ENCODE peak calls at places on chromosomes 11 and 22, in nine cellular contexts. T is A549, Y is head of caudate nucleus, F is KBM-7, M is neural crest cell, N is body of pancreas, E is stromal cell of bone marrow, P is AG09309, G is activated B cell treated with CpG ODN at 0.5 μM for 24 hours. Q is an unnamed sample.

GRCh38 chr11:62680825-62681240 is 2.0 kb upstream of the UBXN1 start:
- DNase-seq in T (peak; percentile 88), Y (no peak), F (peak; percentile 72), M (no peak), N (peak; percentile 69), E (peak; percentile 88), P (no peak), G (no peak), Q (peak; percentile 78)

GRCh38 chr11:95922536-95923440 is 1.1 kb downstream of the MTMR2 start:
- DNase-seq in T (no peak), Y (no peak), F (peak; percentile 36), M (no peak), N (no peak), E (no peak), P (no peak), G (no peak), Q (no peak)

GRCh38 chr11:40290031-40290650 is 1169.3 kb downstream of the LRRC4C start:
- DNase-seq in T (no peak), Y (no peak), F (no peak), M (no peak), N (no peak), E (peak; percentile 27), P (no peak), G (no peak), Q (no peak)

GRCh38 chr22:22810018-22810427 is 77.6 kb upstream of the IGLL5 start:
- DNase-seq in T (peak; percentile 46), Y (peak; percentile 58), F (no peak), M (peak; percentile 59), N (peak; percentile 57), E (no peak), P (no peak), G (peak; percentile 60), Q (peak; percentile 54)

GRCh38 chr22:30277547-30278344 is 11.1 kb upstream of the OSM start:
- DNase-seq in T (no peak), Y (no peak), F (peak; percentile 57), M (no peak), N (no peak), E (peak; percentile 73), P (peak; percentile 78), G (no peak), Q (no peak)

GRCh38 chr11:124934862-124935547 is 842 bp downstream of the HEPACAM start:
- DNase-seq in T (peak; percentile 8), Y (no peak), F (no peak), M (no peak), N (no peak), E (no peak), P (peak; percentile 74), G (no peak), Q (no peak)

GRCh38 chr22:37195921-37196320 is 7.9 kb upstream of the C1QTNF6 start:
- DNase-seq in T (no peak), Y (no peak), F (no peak), M (no peak), N (no peak), E (no peak), P (no peak), G (no peak), Q (no peak)

GRCh38 chr11:88363566-88364169 is 26.1 kb upstream of the CTSC start:
- DNase-seq in T (no peak), Y (no peak), F (no peak), M (no peak), N (no peak), E (no peak), P (no peak), G (no peak), Q (no peak)

GRCh38 chr11:62141111-62142042 is 17.6 kb downstream of the INCENP start:
- DNase-seq in T (no peak), Y (peak; percentile 4), F (no peak), M (no peak), N (no peak), E (no peak), P (no peak), G (no peak), Q (peak; percentile 9)

GRCh38 chr22:36145881-36146280 is 14.7 kb downstream of the APOL3 start:
- DNase-seq in T (no peak), Y (no peak), F (no peak), M (no peak), N (no peak), E (no peak), P (no peak), G (no peak), Q (peak; percentile 48)

GRCh38 chr11:65429069-65429681 is 6.6 kb downstream of the NEAT1 start:
- DNase-seq in T (peak; percentile 84), Y (no peak), F (peak; percentile 83), M (no peak), N (peak; percentile 59), E (peak; percentile 64), P (peak; percentile 71), G (no peak), Q (peak; percentile 50)

GRCh38 chr11:91749231-91749630 is 475.4 kb upstream of the FAT3 start:
- DNase-seq in T (no peak), Y (no peak), F (no peak), M (no peak), N (no peak), E (no peak), P (no peak), G (no peak), Q (no peak)

GRCh38 chr11:44601471-44602370 is 36.3 kb downstream of the CD82 start:
- DNase-seq in T (no peak), Y (no peak), F (no peak), M (no peak), N (no peak), E (no peak), P (no peak), G (peak; percentile 73), Q (no peak)

GRCh38 chr22:40258463-40259046 is 80.8 kb downstream of the TNRC6B start:
- DNase-seq in T (peak; percentile 25), Y (no peak), F (no peak), M (no peak), N (no peak), E (no peak), P (no peak), G (no peak), Q (no peak)

GRCh38 chr22:33427461-33427860 is 369.3 kb upstream of the SYN3 start:
- DNase-seq in T (no peak), Y (no peak), F (no peak), M (no peak), N (no peak), E (peak; percentile 34), P (no peak), G (no peak), Q (no peak)

GRCh38 chr11:104891135-104891534 is 7.1 kb downstream of the CASP12 start:
- DNase-seq in T (no peak), Y (no peak), F (no peak), M (no peak), N (no peak), E (no peak), P (no peak), G (no peak), Q (no peak)

GRCh38 chr11:132792341-132793140 is 739.8 kb downstream of the OPCML start:
- DNase-seq in T (no peak), Y (no peak), F (no peak), M (no peak), N (no peak), E (no peak), P (no peak), G (no peak), Q (no peak)

GRCh38 chr11:69831985-69832384 is 12.8 kb upstream of the FGF3 start:
- DNase-seq in T (no peak), Y (no peak), F (no peak), M (no peak), N (no peak), E (no peak), P (no peak), G (no peak), Q (no peak)

GRCh38 chr11:111631666-111632039 is 29.4 kb downstream of the SIK2 start:
- DNase-seq in T (no peak), Y (no peak), F (no peak), M (no peak), N (no peak), E (peak; percentile 60), P (peak; percentile 63), G (no peak), Q (no peak)

GRCh38 chr22:24180316-24181087 is 785 bp upstream of the SUSD2 start:
- DNase-seq in T (no peak), Y (no peak), F (no peak), M (no peak), N (no peak), E (no peak), P (no peak), G (no peak), Q (no peak)

GRCh38 chr11:13859986-13860385 is 102.5 kb upstream of the SPON1 start:
- DNase-seq in T (no peak), Y (peak; percentile 25), F (no peak), M (no peak), N (no peak), E (no peak), P (no peak), G (no peak), Q (no peak)

GRCh38 chr22:45285431-45286058 is 796 bp downstream of the UPK3A start:
- DNase-seq in T (no peak), Y (no peak), F (no peak), M (no peak), N (no peak), E (no peak), P (no peak), G (no peak), Q (no peak)

GRCh38 chr11:6362868-6363678 is 27.2 kb upstream of the SMPD1 start:
- DNase-seq in T (peak; percentile 81), Y (peak; percentile 85), F (peak; percentile 72), M (peak; percentile 80), N (peak; percentile 91), E (peak; percentile 64), P (peak; percentile 43), G (peak; percentile 26), Q (peak; percentile 86)

GRCh38 chr11:126355926-126356897 is 726 bp downstream of the ST3GAL4 start:
- DNase-seq in T (no peak), Y (peak; percentile 77), F (peak; percentile 53), M (no peak), N (peak; percentile 49), E (no peak), P (no peak), G (no peak), Q (no peak)

GRCh38 chr11:88281317-88281712 is 56.2 kb downstream of the CTSC start:
- DNase-seq in T (peak; percentile 11), Y (no peak), F (no peak), M (no peak), N (no peak), E (no peak), P (no peak), G (no peak), Q (no peak)

GRCh38 chr11:114180301-114181055 is 115.7 kb upstream of the NNMT start:
- DNase-seq in T (peak; percentile 15), Y (peak; percentile 52), F (peak; percentile 45), M (no peak), N (peak; percentile 89), E (no peak), P (no peak), G (no peak), Q (peak; percentile 73)

GRCh38 chr11:8937159-8937558 is 4.4 kb upstream of the C11orf16 start:
- DNase-seq in T (no peak), Y (no peak), F (no peak), M (no peak), N (no peak), E (no peak), P (no peak), G (no peak), Q (no peak)

GRCh38 chr11:103532133-103532788 is 423.0 kb downstream of the DYNC2H1 start:
- DNase-seq in T (peak; percentile 33), Y (no peak), F (no peak), M (no peak), N (no peak), E (peak; percentile 49), P (peak; percentile 70), G (no peak), Q (no peak)

GRCh38 chr11:112558691-112559090 is 298.0 kb upstream of the PLET1 start:
- DNase-seq in T (no peak), Y (no peak), F (no peak), M (no peak), N (no peak), E (no peak), P (no peak), G (no peak), Q (no peak)

GRCh38 chr11:19199766-19200165 is 2.0 kb downstream of the CSRP3 start:
- DNase-seq in T (no peak), Y (no peak), F (no peak), M (no peak), N (no peak), E (no peak), P (no peak), G (no peak), Q (no peak)

GRCh38 chr22:20316217-20316843 is 3.5 kb downstream of the DGCR6L start:
- DNase-seq in T (no peak), Y (peak; percentile 9), F (no peak), M (no peak), N (no peak), E (no peak), P (no peak), G (no peak), Q (peak; percentile 9)